ENCODE peak calls at places on chromosomes 2 and 18, in ten cellular contexts. I is stromal cell of bone marrow; R is sciatic nerve; N is CD4-positive, alpha-beta memory T cell; U is ovary; J is non-pigmented ciliary epithelial cell; Y is SK-N-DZ; L is Daoy; C is GM19239; B is stimulated activated CD4-positive, alpha-beta T cell treated with anti-CD3 and anti-CD28 coated beads, Interleukin-2, amount 100 ng/mL, for 48 hours. H is an unnamed sample.

GRCh38 chr2:187466129-187466792 is 18.2 kb upstream of the CALCRL start:
- DNase-seq in I (no peak), R (no peak), N (no peak), U (no peak), J (no peak), Y (no peak), L (no peak), C (no peak), B (no peak), H (no peak)

GRCh38 chr2:23456881-23457760 is 72.1 kb downstream of the KLHL29 start:
- DNase-seq in I (peak), R (no peak), N (no peak), U (no peak), J (no peak), Y (no peak), L (peak), C (no peak), B (no peak), H (no peak)

GRCh38 chr2:208147759-208148158 is 1.8 kb upstream of the CRYGB start:
- DNase-seq in I (no peak), R (no peak), N (no peak), U (no peak), J (no peak), Y (no peak), L (no peak), C (no peak), B (no peak), H (no peak)

GRCh38 chr2:241724259-241724974 is 10.0 kb upstream of the D2HGDH start:
- DNase-seq in I (no peak), R (no peak), N (no peak), U (no peak), J (no peak), Y (no peak), L (no peak), C (no peak), B (no peak), H (no peak)

GRCh38 chr18:59823611-59824195 is 76.1 kb upstream of the PMAIP1 start:
- DNase-seq in I (peak), R (peak), N (no peak), U (peak), J (peak), Y (peak), L (peak), C (no peak), B (peak), H (peak)

GRCh38 chr18:46322941-46323340 is 218.8 kb downstream of the HAUS1 start:
- DNase-seq in I (no peak), R (no peak), N (no peak), U (no peak), J (no peak), Y (no peak), L (no peak), C (no peak), B (no peak), H (no peak)

GRCh38 chr2:138267902-138268254 is 233.7 kb upstream of the SPOPL start:
- DNase-seq in I (no peak), R (no peak), N (no peak), U (no peak), J (no peak), Y (no peak), L (no peak), C (no peak), B (no peak), H (no peak)

GRCh38 chr2:155266579-155266978 is 568.1 kb downstream of the KCNJ3 start:
- DNase-seq in I (no peak), R (no peak), N (no peak), U (no peak), J (no peak), Y (no peak), L (no peak), C (no peak), B (no peak), H (no peak)

GRCh38 chr2:10355471-10356458 is 53.1 kb downstream of the HPCAL1 start:
- DNase-seq in I (no peak), R (no peak), N (no peak), U (no peak), J (no peak), Y (no peak), L (no peak), C (no peak), B (no peak), H (no peak)

GRCh38 chr2:129396980-129397599 is 582.4 kb upstream of the RAB6C start:
- DNase-seq in I (peak), R (no peak), N (no peak), U (no peak), J (no peak), Y (no peak), L (no peak), C (no peak), B (no peak), H (no peak)

GRCh38 chr2:101816598-101816997 is 119.1 kb downstream of the MAP4K4 start:
- DNase-seq in I (no peak), R (no peak), N (no peak), U (no peak), J (no peak), Y (no peak), L (no peak), C (no peak), B (no peak), H (no peak)

GRCh38 chr2:208250401-208250800 is 4.5 kb downstream of the IDH1 start:
- DNase-seq in I (peak), R (no peak), N (no peak), U (no peak), J (no peak), Y (no peak), L (no peak), C (no peak), B (no peak), H (no peak)